ENCODE peak calls at places on chromosomes 12 and 14, in eight cellular contexts. Q, W, C, N, F, S, P and Z are unnamed samples.

GRCh38 chr14:28121512-28122297 is 644.9 kb upstream of the FOXG1 start:
- DNase-seq in Q (no peak), W (no peak), C (no peak), N (no peak), F (no peak), S (no peak), P (no peak), Z (no peak)

GRCh38 chr14:43789458-43789857 is 717.6 kb downstream of the FSCB start:
- DNase-seq in Q (no peak), W (no peak), C (no peak), N (no peak), F (no peak), S (no peak), P (no peak), Z (no peak)

GRCh38 chr14:61438860-61439765 is 117.7 kb downstream of the PRKCH start:
- DNase-seq in Q (peak), W (peak), C (peak), N (peak), F (no peak), S (peak), P (peak), Z (peak)

GRCh38 chr12:51028126-51028810 is 2.1 kb upstream of the SLC11A2 start:
- DNase-seq in Q (no peak), W (peak), C (peak), N (peak), F (no peak), S (peak), P (no peak), Z (peak)

GRCh38 chr12:128971802-128972201 is 118.5 kb downstream of the GLT1D1 start:
- DNase-seq in Q (no peak), W (no peak), C (no peak), N (peak), F (no peak), S (no peak), P (no peak), Z (no peak)

GRCh38 chr14:100975668-100976067 is 72.1 kb upstream of the RTL1 start:
- DNase-seq in Q (no peak), W (peak), C (peak), N (no peak), F (no peak), S (no peak), P (no peak), Z (no peak)

GRCh38 chr12:27344760-27345159 is 12.1 kb downstream of the BMAL2 start:
- DNase-seq in Q (no peak), W (no peak), C (peak), N (no peak), F (no peak), S (no peak), P (no peak), Z (no peak)

GRCh38 chr12:12482150-12482761 is 80.4 kb downstream of the DUSP16 start:
- DNase-seq in Q (no peak), W (no peak), C (no peak), N (no peak), F (no peak), S (no peak), P (no peak), Z (peak)

GRCh38 chr12:12546314-12546772 is 16.3 kb downstream of the DUSP16 start:
- DNase-seq in Q (no peak), W (no peak), C (no peak), N (no peak), F (no peak), S (no peak), P (no peak), Z (no peak)

GRCh38 chr12:108821407-108822397 is 35.7 kb downstream of the SSH1 start:
- DNase-seq in Q (no peak), W (no peak), C (peak), N (peak), F (no peak), S (peak), P (no peak), Z (peak)

GRCh38 chr12:58459191-58459590 is 461.1 kb downstream of the LRIG3 start:
- DNase-seq in Q (no peak), W (no peak), C (no peak), N (no peak), F (no peak), S (peak), P (no peak), Z (no peak)

GRCh38 chr14:30980980-30981379 is 44.5 kb upstream of the AP4S1 start:
- DNase-seq in Q (no peak), W (no peak), C (no peak), N (no peak), F (no peak), S (no peak), P (no peak), Z (no peak)

GRCh38 chr14:99735189-99736135 is 51.4 kb downstream of the CYP46A1 start:
- DNase-seq in Q (peak), W (no peak), C (no peak), N (no peak), F (no peak), S (no peak), P (peak), Z (no peak)

GRCh38 chr12:752673-753400 is 458 bp downstream of the WNK1 start:
- DNase-seq in Q (peak), W (peak), C (peak), N (peak), F (no peak), S (peak), P (peak), Z (peak)

GRCh38 chr12:26691234-26691970 is 141.6 kb downstream of the ITPR2 start:
- DNase-seq in Q (peak), W (peak), C (peak), N (no peak), F (no peak), S (peak), P (no peak), Z (no peak)

GRCh38 chr12:127363392-127363791 is 903.6 kb upstream of the TMEM132C start:
- DNase-seq in Q (no peak), W (peak), C (no peak), N (peak), F (no peak), S (no peak), P (no peak), Z (no peak)
- TF ChIP-seq CTCF in Q (no peak), W (peak), C (no peak), N (peak), F (no peak), S (peak), P (no peak), Z (no peak)

DNA sequence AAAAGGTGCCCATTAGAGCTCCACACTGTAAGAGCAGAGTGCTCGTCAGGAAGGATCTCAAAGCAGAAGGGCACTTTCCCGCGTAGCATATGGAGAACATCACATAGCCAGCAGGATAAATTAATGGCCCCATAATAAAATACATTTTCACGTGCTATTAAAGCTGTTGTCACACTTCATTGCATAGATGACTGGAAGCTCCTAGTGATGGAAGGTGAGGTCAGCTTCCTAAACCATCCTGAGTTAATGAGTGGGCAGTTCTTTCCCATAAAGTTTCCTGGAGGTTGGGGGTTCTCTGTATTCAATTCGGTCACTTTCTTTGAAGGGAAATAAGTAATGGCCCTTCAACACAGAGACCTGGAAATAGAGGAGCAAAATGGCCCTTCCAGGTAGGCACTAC is 1058.8 kb downstream of the GALC start:
- DNase-seq in Q (no peak), W (no peak), C (no peak), N (no peak), F (no peak), S (no peak), P (no peak), Z (no peak)
- TF ChIP-seq CTCF in Q (no peak), W (no peak), C (no peak), N (no peak), F (no peak), S (no peak), P (no peak), Z (no peak)

GRCh38 chr12:131477613-131478012 is 233.3 kb upstream of the SFSWAP start:
- DNase-seq in Q (no peak), W (no peak), C (no peak), N (no peak), F (no peak), S (no peak), P (no peak), Z (no peak)

GRCh38 chr12:131471271-131471905 is 239.5 kb upstream of the SFSWAP start:
- DNase-seq in Q (no peak), W (no peak), C (no peak), N (no peak), F (no peak), S (no peak), P (no peak), Z (no peak)

GRCh38 chr12:131471946-131472732 is 238.8 kb upstream of the SFSWAP start:
- DNase-seq in Q (no peak), W (no peak), C (no peak), N (no peak), F (no peak), S (no peak), P (no peak), Z (no peak)

GRCh38 chr12:131473261-131473660 is 237.6 kb upstream of the SFSWAP start:
- DNase-seq in Q (no peak), W (no peak), C (no peak), N (no peak), F (no peak), S (no peak), P (no peak), Z (no peak)

DNA sequence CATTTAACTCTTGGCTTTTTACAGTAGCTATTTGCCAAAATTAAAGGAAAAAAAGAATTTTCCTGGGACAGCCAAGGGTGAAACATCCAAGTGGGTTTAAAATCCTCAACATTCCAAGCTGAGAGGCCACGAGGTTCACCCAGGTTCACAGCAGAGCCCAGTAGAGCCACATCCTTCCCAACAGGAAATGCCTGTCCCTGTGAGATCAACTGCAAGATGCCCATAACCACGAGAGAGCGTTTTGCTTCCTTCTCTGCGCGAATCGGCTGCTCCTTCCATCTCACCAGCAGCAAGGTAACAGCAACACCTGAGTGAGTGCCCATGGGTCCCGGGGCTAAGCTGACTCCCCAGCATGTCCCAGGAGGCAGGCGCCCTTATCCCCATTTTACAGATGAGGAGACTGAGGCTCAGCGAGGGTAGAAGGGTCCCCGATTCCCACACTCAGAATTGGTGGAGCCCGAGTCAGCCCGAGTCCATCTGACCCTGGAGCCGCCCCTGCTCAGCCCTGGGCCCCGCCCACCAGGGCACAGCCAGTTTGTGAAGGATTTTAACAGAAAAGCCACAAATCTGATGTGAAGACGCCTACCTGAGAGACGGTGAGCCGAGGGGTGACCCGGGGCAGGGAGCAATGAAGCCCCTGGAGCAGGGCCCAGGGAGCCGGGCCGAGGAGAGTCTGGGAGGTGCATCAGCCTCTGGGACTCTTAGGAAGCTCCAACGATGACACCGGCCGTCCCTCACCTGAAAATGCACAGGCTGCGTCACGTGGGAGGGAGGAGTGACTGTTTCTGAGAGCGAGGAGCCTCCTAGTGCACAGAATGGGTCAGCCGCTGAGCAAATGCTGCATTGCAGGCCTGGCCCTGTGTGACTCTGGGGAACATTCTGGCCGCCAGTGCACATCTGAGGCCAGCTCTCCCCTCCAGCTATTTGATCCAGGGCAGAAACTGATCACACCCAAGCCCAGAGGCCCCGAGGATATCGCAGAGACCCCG is 236.9 kb upstream of the SFSWAP start:
- DNase-seq in Q (no peak), W (no peak), C (no peak), N (no peak), F (no peak), S (no peak), P (no peak), Z (no peak)
- TF ChIP-seq CTCF in Q (no peak), W (no peak), C (no peak), N (no peak), F (no peak), S (no peak), P (no peak), Z (no peak)

GRCh38 chr12:70366581-70367267 is 634 bp downstream of the KCNMB4 start:
- DNase-seq in Q (peak), W (peak), C (peak), N (peak), F (no peak), S (peak), P (peak), Z (peak)
- TF ChIP-seq CTCF in Q (no peak), W (no peak), C (no peak), N (no peak), F (no peak), S (no peak), P (no peak), Z (no peak)